ENCODE peak calls at places on chromosome 10, in ten cellular contexts. One of them, this sample, is unnamed.
A peak's percentile ranks its signal among the peaks of the same experiment; 100 is the strongest.

GRCh38 chr10:104297697-104298660 is 29.0 kb downstream of the GSTO2 start:
- DNase-seq in psoas muscle: no peak
- DNase-seq in OCI-LY7: peak; percentile 41
- DNase-seq in colonic mucosa: no peak
- DNase-seq in IMR-90: peak; percentile 89
- DNase-seq in CD4-positive, alpha-beta T cell: no peak
- DNase-seq in tibial artery: no peak
- DNase-seq in A673: peak; percentile 60
- DNase-seq in cardiac muscle cell: peak; percentile 59
- DNase-seq in ascending aorta: no peak
- DNase-seq in this sample: peak; percentile 84

GRCh38 chr10:132841254-132841975 is 55.5 kb upstream of the NKX6-2 start:
- DNase-seq in psoas muscle: peak; percentile 24
- DNase-seq in OCI-LY7: no peak
- DNase-seq in colonic mucosa: no peak
- DNase-seq in IMR-90: no peak
- DNase-seq in CD4-positive, alpha-beta T cell: no peak
- DNase-seq in tibial artery: peak; percentile 48
- DNase-seq in A673: no peak
- DNase-seq in cardiac muscle cell: no peak
- DNase-seq in ascending aorta: no peak
- DNase-seq in this sample: no peak

GRCh38 chr10:11988924-11989323 is 53.7 kb downstream of the UPF2 start:
- DNase-seq in psoas muscle: no peak
- DNase-seq in OCI-LY7: no peak
- DNase-seq in colonic mucosa: no peak
- DNase-seq in IMR-90: no peak
- DNase-seq in CD4-positive, alpha-beta T cell: no peak
- DNase-seq in tibial artery: no peak
- DNase-seq in A673: no peak
- DNase-seq in cardiac muscle cell: no peak
- DNase-seq in ascending aorta: no peak
- DNase-seq in this sample: no peak

GRCh38 chr10:57707300-57707658 is 560.4 kb downstream of the IPMK start:
- DNase-seq in psoas muscle: no peak
- DNase-seq in OCI-LY7: no peak
- DNase-seq in colonic mucosa: no peak
- DNase-seq in IMR-90: no peak
- DNase-seq in CD4-positive, alpha-beta T cell: no peak
- DNase-seq in tibial artery: no peak
- DNase-seq in A673: no peak
- DNase-seq in cardiac muscle cell: no peak
- DNase-seq in ascending aorta: no peak
- DNase-seq in this sample: no peak

GRCh38 chr10:80081801-80082750 is 3.6 kb downstream of the TMEM254 start:
- DNase-seq in psoas muscle: no peak
- DNase-seq in OCI-LY7: no peak
- DNase-seq in colonic mucosa: no peak
- DNase-seq in IMR-90: peak; percentile 60
- DNase-seq in CD4-positive, alpha-beta T cell: no peak
- DNase-seq in tibial artery: no peak
- DNase-seq in A673: no peak
- DNase-seq in cardiac muscle cell: peak; percentile 8
- DNase-seq in ascending aorta: no peak
- DNase-seq in this sample: no peak

GRCh38 chr10:70925377-70926214 is 37.2 kb upstream of the PCBD1 start:
- DNase-seq in psoas muscle: peak; percentile 70
- DNase-seq in OCI-LY7: peak; percentile 38
- DNase-seq in colonic mucosa: peak; percentile 32
- DNase-seq in IMR-90: no peak
- DNase-seq in CD4-positive, alpha-beta T cell: peak; percentile 17
- DNase-seq in tibial artery: peak; percentile 72
- DNase-seq in A673: peak; percentile 55
- DNase-seq in cardiac muscle cell: peak; percentile 36
- DNase-seq in ascending aorta: no peak
- DNase-seq in this sample: no peak

GRCh38 chr10:79342295-79342761 is 4.9 kb upstream of the PPIF start:
- DNase-seq in psoas muscle: no peak
- DNase-seq in OCI-LY7: no peak
- DNase-seq in colonic mucosa: no peak
- DNase-seq in IMR-90: no peak
- DNase-seq in CD4-positive, alpha-beta T cell: no peak
- DNase-seq in tibial artery: no peak
- DNase-seq in A673: no peak
- DNase-seq in cardiac muscle cell: no peak
- DNase-seq in ascending aorta: no peak
- DNase-seq in this sample: no peak

GRCh38 chr10:10996966-10997620 is 20.6 kb upstream of the CELF2 start:
- DNase-seq in psoas muscle: no peak
- DNase-seq in OCI-LY7: no peak
- DNase-seq in colonic mucosa: no peak
- DNase-seq in IMR-90: no peak
- DNase-seq in CD4-positive, alpha-beta T cell: no peak
- DNase-seq in tibial artery: no peak
- DNase-seq in A673: no peak
- DNase-seq in cardiac muscle cell: no peak
- DNase-seq in ascending aorta: no peak
- DNase-seq in this sample: no peak

GRCh38 chr10:30882281-30882680 is 149.4 kb downstream of the ZNF438 start:
- DNase-seq in psoas muscle: no peak
- DNase-seq in OCI-LY7: no peak
- DNase-seq in colonic mucosa: no peak
- DNase-seq in IMR-90: peak; percentile 57
- DNase-seq in CD4-positive, alpha-beta T cell: no peak
- DNase-seq in tibial artery: no peak
- DNase-seq in A673: no peak
- DNase-seq in cardiac muscle cell: no peak
- DNase-seq in ascending aorta: no peak
- DNase-seq in this sample: no peak

GRCh38 chr10:25725917-25726716 is 207.9 kb upstream of the MYO3A start:
- DNase-seq in psoas muscle: no peak
- DNase-seq in OCI-LY7: peak; percentile 65
- DNase-seq in colonic mucosa: peak; percentile 36
- DNase-seq in IMR-90: peak; percentile 33
- DNase-seq in CD4-positive, alpha-beta T cell: no peak
- DNase-seq in tibial artery: no peak
- DNase-seq in A673: peak; percentile 89
- DNase-seq in cardiac muscle cell: peak; percentile 78
- DNase-seq in ascending aorta: no peak
- DNase-seq in this sample: peak; percentile 57

GRCh38 chr10:61257956-61258496 is 195.2 kb downstream of the TMEM26 start:
- DNase-seq in psoas muscle: no peak
- DNase-seq in OCI-LY7: no peak
- DNase-seq in colonic mucosa: no peak
- DNase-seq in IMR-90: peak; percentile 58
- DNase-seq in CD4-positive, alpha-beta T cell: no peak
- DNase-seq in tibial artery: no peak
- DNase-seq in A673: no peak
- DNase-seq in cardiac muscle cell: no peak
- DNase-seq in ascending aorta: no peak
- DNase-seq in this sample: no peak

GRCh38 chr10:131315343-131315742 is 3.8 kb upstream of the TCERG1L start:
- DNase-seq in psoas muscle: no peak
- DNase-seq in OCI-LY7: no peak
- DNase-seq in colonic mucosa: no peak
- DNase-seq in IMR-90: no peak
- DNase-seq in CD4-positive, alpha-beta T cell: no peak
- DNase-seq in tibial artery: no peak
- DNase-seq in A673: no peak
- DNase-seq in cardiac muscle cell: peak; percentile 57
- DNase-seq in ascending aorta: no peak
- DNase-seq in this sample: peak; percentile 4

GRCh38 chr10:122861724-122862161 is 16.1 kb upstream of the CUZD1 start:
- DNase-seq in psoas muscle: no peak
- DNase-seq in OCI-LY7: no peak
- DNase-seq in colonic mucosa: no peak
- DNase-seq in IMR-90: peak; percentile 77
- DNase-seq in CD4-positive, alpha-beta T cell: no peak
- DNase-seq in tibial artery: no peak
- DNase-seq in A673: no peak
- DNase-seq in cardiac muscle cell: peak; percentile 46
- DNase-seq in ascending aorta: no peak
- DNase-seq in this sample: peak; percentile 53

GRCh38 chr10:98150544-98150943 is 16.1 kb downstream of the R3HCC1L start:
- DNase-seq in psoas muscle: no peak
- DNase-seq in OCI-LY7: no peak
- DNase-seq in colonic mucosa: no peak
- DNase-seq in IMR-90: peak; percentile 56
- DNase-seq in CD4-positive, alpha-beta T cell: no peak
- DNase-seq in tibial artery: no peak
- DNase-seq in A673: no peak
- DNase-seq in cardiac muscle cell: peak; percentile 35
- DNase-seq in ascending aorta: no peak
- DNase-seq in this sample: peak; percentile 85

GRCh38 chr10:75655791-75656451 is 224.5 kb downstream of the LRMDA start:
- DNase-seq in psoas muscle: no peak
- DNase-seq in OCI-LY7: no peak
- DNase-seq in colonic mucosa: no peak
- DNase-seq in IMR-90: no peak
- DNase-seq in CD4-positive, alpha-beta T cell: no peak
- DNase-seq in tibial artery: no peak
- DNase-seq in A673: no peak
- DNase-seq in cardiac muscle cell: peak; percentile 72
- DNase-seq in ascending aorta: no peak
- DNase-seq in this sample: peak; percentile 5

GRCh38 chr10:23157691-23158369 is 34.3 kb upstream of the PTF1A start:
- DNase-seq in psoas muscle: no peak
- DNase-seq in OCI-LY7: peak; percentile 64
- DNase-seq in colonic mucosa: no peak
- DNase-seq in IMR-90: peak; percentile 39
- DNase-seq in CD4-positive, alpha-beta T cell: no peak
- DNase-seq in tibial artery: no peak
- DNase-seq in A673: peak; percentile 83
- DNase-seq in cardiac muscle cell: peak; percentile 64
- DNase-seq in ascending aorta: no peak
- DNase-seq in this sample: peak; percentile 25

DNA sequence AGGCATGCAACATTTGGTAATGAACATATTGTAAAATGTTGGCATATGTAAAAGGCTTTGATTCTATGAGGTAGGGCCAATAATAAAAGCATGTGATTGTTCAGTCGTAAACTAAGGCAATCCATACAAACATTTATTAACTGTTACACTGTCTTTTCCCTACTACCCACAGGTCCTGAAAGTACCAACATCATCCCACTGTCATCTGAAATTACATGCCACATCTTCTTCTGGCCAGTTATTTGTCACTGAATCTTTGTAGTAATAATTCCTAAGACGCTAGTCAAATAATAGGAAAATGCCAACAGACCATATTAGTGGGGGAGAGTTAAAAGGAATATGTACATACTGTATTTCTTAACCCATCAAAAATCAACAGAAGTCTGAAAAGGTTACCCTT is 27.2 kb downstream of the DNAJC1 start:
- DNase-seq in psoas muscle: no peak
- DNase-seq in OCI-LY7: no peak
- DNase-seq in colonic mucosa: no peak
- DNase-seq in IMR-90: no peak
- DNase-seq in CD4-positive, alpha-beta T cell: no peak
- DNase-seq in tibial artery: no peak
- DNase-seq in A673: no peak
- DNase-seq in cardiac muscle cell: no peak
- DNase-seq in ascending aorta: no peak
- DNase-seq in this sample: no peak
- H3K27ac ChIP-seq in psoas muscle: no peak overlapping the region
- H3K27ac ChIP-seq in OCI-LY7: no peak overlapping the region
- H3K27ac ChIP-seq in colonic mucosa: no peak overlapping the region
- H3K27ac ChIP-seq in IMR-90: no peak overlapping the region
- H3K27ac ChIP-seq in CD4-positive, alpha-beta T cell: no peak overlapping the region
- H3K27ac ChIP-seq in tibial artery: no peak overlapping the region
- H3K27ac ChIP-seq in A673: no peak overlapping the region
- H3K27ac ChIP-seq in cardiac muscle cell: no peak overlapping the region
- H3K27ac ChIP-seq in ascending aorta: no peak overlapping the region
- H3K27ac ChIP-seq in this sample: no peak overlapping the region

DNA sequence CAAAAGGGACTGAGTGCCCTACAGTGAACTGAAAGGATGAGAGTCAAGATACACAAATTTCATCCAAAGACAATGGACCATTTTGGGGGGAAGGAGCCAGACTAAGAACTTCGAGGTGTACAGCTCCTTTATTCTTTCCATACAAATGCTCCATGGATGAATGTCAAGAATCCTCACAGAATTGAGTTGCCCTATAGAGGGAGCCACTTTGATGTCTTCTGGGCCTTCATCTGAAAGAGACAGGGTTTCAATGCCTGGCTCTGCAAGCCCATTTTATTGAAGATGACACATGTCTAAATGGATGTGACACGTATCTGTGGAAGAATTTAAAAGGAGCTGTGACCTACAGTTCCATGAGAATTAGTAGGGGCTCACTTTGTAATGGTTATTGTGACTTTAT is 32.0 kb upstream of the NRG3 start:
- DNase-seq in psoas muscle: no peak
- DNase-seq in OCI-LY7: no peak
- DNase-seq in colonic mucosa: no peak
- DNase-seq in IMR-90: no peak
- DNase-seq in CD4-positive, alpha-beta T cell: no peak
- DNase-seq in tibial artery: no peak
- DNase-seq in A673: no peak
- DNase-seq in cardiac muscle cell: no peak
- DNase-seq in ascending aorta: no peak
- DNase-seq in this sample: no peak
- TF ChIP-seq CTCF in psoas muscle: no peak
- TF ChIP-seq CTCF in OCI-LY7: peak; percentile 41
- TF ChIP-seq CTCF in colonic mucosa: no peak
- TF ChIP-seq CTCF in IMR-90: no peak
- TF ChIP-seq CTCF in CD4-positive, alpha-beta T cell: no peak
- TF ChIP-seq CTCF in tibial artery: no peak
- TF ChIP-seq CTCF in A673: no peak
- TF ChIP-seq CTCF in cardiac muscle cell: no peak
- TF ChIP-seq CTCF in ascending aorta: no peak
- TF ChIP-seq CTCF in this sample: peak; percentile 20

GRCh38 chr10:50439187-50439586 is 184.6 kb downstream of the SGMS1 start:
- DNase-seq in psoas muscle: no peak
- DNase-seq in OCI-LY7: no peak
- DNase-seq in colonic mucosa: no peak
- DNase-seq in IMR-90: no peak
- DNase-seq in CD4-positive, alpha-beta T cell: no peak
- DNase-seq in tibial artery: no peak
- DNase-seq in A673: no peak
- DNase-seq in cardiac muscle cell: no peak
- DNase-seq in ascending aorta: no peak
- DNase-seq in this sample: no peak
- H3K27ac ChIP-seq in psoas muscle: no peak overlapping the region
- H3K27ac ChIP-seq in OCI-LY7: no peak overlapping the region
- H3K27ac ChIP-seq in colonic mucosa: no peak overlapping the region
- H3K27ac ChIP-seq in IMR-90: no peak overlapping the region
- H3K27ac ChIP-seq in CD4-positive, alpha-beta T cell: no peak overlapping the region
- H3K27ac ChIP-seq in tibial artery: no peak overlapping the region
- H3K27ac ChIP-seq in A673: no peak overlapping the region
- H3K27ac ChIP-seq in cardiac muscle cell: no peak overlapping the region
- H3K27ac ChIP-seq in ascending aorta: no peak overlapping the region
- H3K27ac ChIP-seq in this sample: no peak overlapping the region

DNA sequence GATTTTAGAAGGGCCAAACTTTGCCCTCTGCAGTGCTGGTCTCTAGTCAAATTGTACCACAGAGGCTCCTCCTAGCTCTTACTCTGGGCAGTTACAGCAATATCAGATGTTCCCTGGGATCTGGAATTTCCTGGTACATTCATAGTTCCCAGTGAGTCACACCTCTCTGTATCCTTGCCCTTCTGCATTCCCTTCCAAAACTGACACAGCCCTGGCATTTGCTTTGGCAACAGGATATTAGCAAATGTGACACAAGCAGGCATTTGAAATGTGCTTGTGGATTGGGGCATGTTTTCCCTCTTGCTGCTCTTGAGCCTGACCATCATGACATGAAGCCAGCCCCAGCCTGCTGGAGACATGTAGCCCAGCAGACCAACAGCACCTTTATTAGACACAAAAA is 284.7 kb upstream of the AKR1E2 start:
- DNase-seq in psoas muscle: no peak
- DNase-seq in OCI-LY7: no peak
- DNase-seq in colonic mucosa: peak; percentile 53
- DNase-seq in IMR-90: peak; percentile 90
- DNase-seq in CD4-positive, alpha-beta T cell: no peak
- DNase-seq in tibial artery: peak; percentile 84
- DNase-seq in A673: no peak
- DNase-seq in cardiac muscle cell: peak; percentile 90
- DNase-seq in ascending aorta: peak; percentile 41
- DNase-seq in this sample: peak; percentile 89
- TF ChIP-seq CTCF in psoas muscle: no peak
- TF ChIP-seq CTCF in OCI-LY7: no peak
- TF ChIP-seq CTCF in colonic mucosa: no peak
- TF ChIP-seq CTCF in IMR-90: peak; percentile 41
- TF ChIP-seq CTCF in CD4-positive, alpha-beta T cell: no peak
- TF ChIP-seq CTCF in tibial artery: peak; percentile 10
- TF ChIP-seq CTCF in A673: no peak
- TF ChIP-seq CTCF in cardiac muscle cell: peak; percentile 35
- TF ChIP-seq CTCF in ascending aorta: peak; percentile 29
- TF ChIP-seq CTCF in this sample: peak; percentile 62